ENCODE peak calls at places on chromosomes 16 and 17, in nine cellular contexts. O is BE2C, A is HFFc6, D is nephron progenitor cell, N is progenitor cell of endocrine pancreas, Q is heart right ventricle, U is sigmoid colon, J is WERI-Rb-1, T is HL-60. W is an unnamed sample.

GRCh38 chr17:30336369-30337171 is 2.7 kb upstream of the TMIGD1 start:
- DNase-seq in O (peak), A (peak), D (peak), N (no peak), Q (no peak), U (no peak), J (peak), T (peak), W (peak)

GRCh38 chr17:49779730-49780220 is 8.7 kb upstream of the KAT7 start:
- DNase-seq in O (peak), A (peak), D (no peak), N (no peak), Q (no peak), U (no peak), J (peak), T (peak), W (no peak)

GRCh38 chr17:80475949-80476876 is at the start of gene NPTX1:
- DNase-seq in O (no peak), A (no peak), D (peak), N (no peak), Q (no peak), U (no peak), J (peak), T (no peak), W (peak)

GRCh38 chr17:70819183-70819582 is 649.9 kb downstream of the KCNJ2 start:
- DNase-seq in O (no peak), A (no peak), D (no peak), N (no peak), Q (no peak), U (no peak), J (no peak), T (no peak), W (no peak)

GRCh38 chr16:54739381-54739780 is 191.3 kb upstream of the IRX5 start:
- DNase-seq in O (no peak), A (no peak), D (no peak), N (no peak), Q (no peak), U (no peak), J (no peak), T (no peak), W (no peak)

GRCh38 chr17:7750321-7750821 is 32.8 kb downstream of the DNAH2 start:
- DNase-seq in O (no peak), A (peak), D (no peak), N (no peak), Q (no peak), U (no peak), J (no peak), T (no peak), W (no peak)

GRCh38 chr17:74194682-74195081 is 8.8 kb upstream of the RPL38 start:
- DNase-seq in O (no peak), A (no peak), D (no peak), N (no peak), Q (no peak), U (no peak), J (peak), T (no peak), W (no peak)

GRCh38 chr16:47511882-47512281 is 50.8 kb downstream of the PHKB start:
- DNase-seq in O (no peak), A (no peak), D (no peak), N (no peak), Q (no peak), U (no peak), J (no peak), T (no peak), W (no peak)

GRCh38 chr16:66383551-66383950 is 17.1 kb downstream of the CDH5 start:
- DNase-seq in O (no peak), A (no peak), D (no peak), N (no peak), Q (no peak), U (peak), J (no peak), T (no peak), W (no peak)

GRCh38 chr17:57671546-57672204 is 73.4 kb downstream of the CCDC182 start:
- DNase-seq in O (peak), A (peak), D (peak), N (peak), Q (peak), U (peak), J (peak), T (peak), W (peak)

GRCh38 chr16:53545433-53545832 is 42.4 kb upstream of the AKTIP start:
- DNase-seq in O (no peak), A (no peak), D (no peak), N (no peak), Q (no peak), U (no peak), J (no peak), T (peak), W (no peak)

GRCh38 chr17:37696366-37696765 is 48.5 kb downstream of the HNF1B start:
- DNase-seq in O (no peak), A (no peak), D (no peak), N (no peak), Q (no peak), U (peak), J (no peak), T (no peak), W (no peak)

GRCh38 chr17:78826426-78826825 is 14.2 kb downstream of the USP36 start:
- DNase-seq in O (no peak), A (no peak), D (no peak), N (no peak), Q (no peak), U (peak), J (no peak), T (no peak), W (no peak)

GRCh38 chr16:47888142-47888541 is 267.7 kb downstream of the ABCC12 start:
- DNase-seq in O (no peak), A (peak), D (no peak), N (no peak), Q (no peak), U (no peak), J (no peak), T (no peak), W (no peak)

GRCh38 chr16:22386976-22387375 is 12.6 kb upstream of the CDR2 start:
- DNase-seq in O (no peak), A (peak), D (no peak), N (no peak), Q (no peak), U (no peak), J (no peak), T (no peak), W (no peak)

GRCh38 chr17:42266918-42267766 is 9.0 kb downstream of the STAT5B start:
- DNase-seq in O (no peak), A (peak), D (no peak), N (no peak), Q (no peak), U (peak), J (no peak), T (no peak), W (no peak)

GRCh38 chr17:46925185-46925858 is 2.4 kb downstream of the GOSR2 start:
- DNase-seq in O (no peak), A (no peak), D (no peak), N (no peak), Q (no peak), U (no peak), J (no peak), T (no peak), W (no peak)

GRCh38 chr17:47305302-47305923 is 18.3 kb upstream of the EFCAB13 start:
- DNase-seq in O (no peak), A (peak), D (no peak), N (no peak), Q (no peak), U (no peak), J (no peak), T (no peak), W (no peak)

GRCh38 chr17:60229189-60229802 is 79.5 kb downstream of the CA4 start:
- DNase-seq in O (no peak), A (peak), D (no peak), N (no peak), Q (no peak), U (no peak), J (no peak), T (no peak), W (no peak)
- TF ChIP-seq CTCF in O (peak), A (peak), D (no peak), N (no peak), Q (no peak), U (no peak), J (no peak), T (no peak), W (no peak)

GRCh38 chr16:57016831-57017230 is 27.5 kb downstream of the NLRC5 start:
- DNase-seq in O (no peak), A (no peak), D (no peak), N (no peak), Q (no peak), U (no peak), J (no peak), T (no peak), W (no peak)
- TF ChIP-seq CTCF in O (no peak), A (no peak), D (no peak), N (no peak), Q (no peak), U (no peak), J (no peak), T (no peak), W (no peak)

GRCh38 chr16:20334396-20334795 is 7.1 kb upstream of the GP2 start:
- DNase-seq in O (no peak), A (no peak), D (no peak), N (no peak), Q (no peak), U (no peak), J (no peak), T (no peak), W (no peak)

GRCh38 chr16:20333120-20333519 is 5.8 kb upstream of the GP2 start:
- DNase-seq in O (no peak), A (no peak), D (peak), N (no peak), Q (no peak), U (no peak), J (no peak), T (no peak), W (no peak)

GRCh38 chr16:20329392-20330138 is 2.3 kb upstream of the GP2 start:
- DNase-seq in O (no peak), A (no peak), D (no peak), N (no peak), Q (no peak), U (no peak), J (no peak), T (no peak), W (no peak)

GRCh38 chr16:20331635-20332034 is 4.3 kb upstream of the GP2 start:
- DNase-seq in O (no peak), A (no peak), D (no peak), N (no peak), Q (no peak), U (no peak), J (no peak), T (no peak), W (no peak)

DNA sequence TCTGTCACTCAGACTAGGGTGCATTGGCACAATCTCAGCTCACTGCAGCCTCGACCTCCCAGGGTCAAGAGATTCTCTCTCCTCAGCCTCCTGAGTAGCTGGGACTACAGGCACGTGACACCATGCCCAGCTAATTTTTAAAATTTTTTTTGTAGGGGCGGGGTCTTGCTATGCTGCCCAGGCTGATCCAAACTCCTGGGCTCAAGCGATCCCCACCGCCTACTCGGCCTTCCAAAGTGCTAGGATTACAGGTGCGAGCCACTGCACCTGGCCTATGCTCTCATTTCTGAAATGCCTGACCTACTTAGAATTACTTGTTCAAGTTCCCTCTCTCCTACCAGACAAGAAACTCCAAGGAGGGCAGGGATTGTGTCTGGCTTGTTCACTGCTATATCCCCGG is 5.1 kb upstream of the GP2 start:
- DNase-seq in O (no peak), A (no peak), D (no peak), N (no peak), Q (no peak), U (no peak), J (no peak), T (no peak), W (no peak)
- TF ChIP-seq CTCF in O (no peak), A (no peak), D (no peak), N (no peak), Q (no peak), U (no peak), J (no peak), T (no peak), W (no peak)

GRCh38 chr17:21493993-21494392 is 117.8 kb downstream of the KCNJ12 start:
- DNase-seq in O (no peak), A (no peak), D (no peak), N (no peak), Q (no peak), U (no peak), J (no peak), T (no peak), W (no peak)
- TF ChIP-seq CTCF in O (no peak), A (no peak), D (no peak), N (no peak), Q (no peak), U (no peak), J (no peak), T (no peak), W (no peak)

DNA sequence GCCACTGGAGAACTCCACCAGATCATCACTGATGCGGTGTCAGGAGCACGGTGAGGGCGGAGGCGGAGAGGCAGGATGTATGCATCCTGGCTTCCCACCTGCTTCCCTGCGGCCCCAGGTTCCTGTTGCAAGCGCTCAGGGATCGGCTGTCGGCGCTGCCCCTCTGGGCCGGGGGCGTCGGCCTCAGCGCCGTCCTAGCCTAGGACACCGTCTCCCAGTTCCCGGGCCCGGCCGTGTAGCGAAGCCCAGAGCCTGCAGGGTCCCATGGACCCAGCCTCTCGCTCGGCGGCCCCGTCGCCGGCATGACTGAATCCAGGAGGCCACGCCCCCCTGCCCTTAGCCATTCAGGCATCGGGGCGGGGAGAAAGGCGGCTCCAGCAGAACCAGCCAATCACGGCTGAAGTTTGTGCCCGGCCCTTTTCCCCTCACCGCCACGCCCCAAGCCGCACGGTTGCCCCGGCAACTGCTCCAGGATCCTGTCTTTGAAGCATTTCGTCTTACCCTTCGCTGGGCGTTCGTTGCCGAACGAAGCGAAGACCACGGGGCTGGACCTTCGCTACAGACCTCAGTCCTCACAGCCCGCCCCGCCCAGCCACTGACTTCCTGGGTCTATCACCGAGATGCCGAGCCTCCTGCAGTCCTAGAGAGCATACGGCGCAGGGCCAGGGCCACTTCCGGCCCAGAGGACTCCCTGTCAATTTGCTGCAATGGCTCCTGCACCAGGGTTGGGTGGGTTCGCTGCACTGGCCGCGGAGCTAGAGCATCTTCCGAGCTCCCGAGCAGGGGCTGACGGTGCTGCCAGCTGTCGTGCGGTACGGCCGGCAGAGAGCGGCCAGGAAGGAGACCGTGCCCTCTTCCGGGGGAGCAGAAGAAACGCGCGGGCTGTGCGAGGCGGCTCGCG is 10.6 kb upstream of the ZNF213 start:
- DNase-seq in O (peak), A (peak), D (peak), N (peak), Q (peak), U (peak), J (peak), T (peak), W (peak)
- TF ChIP-seq CTCF in O (no peak), A (peak), D (no peak), N (peak), Q (peak), U (no peak), J (peak), T (no peak), W (peak)

GRCh38 chr17:48468299-48468698 is 38.3 kb upstream of the SKAP1 start:
- DNase-seq in O (no peak), A (no peak), D (no peak), N (no peak), Q (no peak), U (no peak), J (no peak), T (no peak), W (no peak)

GRCh38 chr17:48471807-48472484 is 41.9 kb upstream of the SKAP1 start:
- DNase-seq in O (no peak), A (no peak), D (peak), N (no peak), Q (no peak), U (no peak), J (no peak), T (no peak), W (no peak)

GRCh38 chr17:48472485-48473281 is 42.7 kb upstream of the SKAP1 start:
- DNase-seq in O (no peak), A (peak), D (peak), N (no peak), Q (no peak), U (no peak), J (no peak), T (no peak), W (no peak)

GRCh38 chr17:48469227-48469626 is 39.2 kb upstream of the SKAP1 start:
- DNase-seq in O (no peak), A (no peak), D (no peak), N (no peak), Q (no peak), U (no peak), J (no peak), T (no peak), W (no peak)

GRCh38 chr17:48470388-48471034 is 40.5 kb upstream of the SKAP1 start:
- DNase-seq in O (no peak), A (peak), D (no peak), N (no peak), Q (no peak), U (no peak), J (no peak), T (no peak), W (no peak)
- TF ChIP-seq CTCF in O (no peak), A (peak), D (no peak), N (no peak), Q (no peak), U (no peak), J (no peak), T (no peak), W (no peak)

GRCh38 chr17:14805348-14805747 is 459.8 kb downstream of the PMP22 start:
- DNase-seq in O (no peak), A (no peak), D (no peak), N (no peak), Q (no peak), U (no peak), J (no peak), T (no peak), W (no peak)
- TF ChIP-seq CTCF in O (no peak), A (no peak), D (peak), N (no peak), Q (no peak), U (no peak), J (peak), T (no peak), W (no peak)

DNA sequence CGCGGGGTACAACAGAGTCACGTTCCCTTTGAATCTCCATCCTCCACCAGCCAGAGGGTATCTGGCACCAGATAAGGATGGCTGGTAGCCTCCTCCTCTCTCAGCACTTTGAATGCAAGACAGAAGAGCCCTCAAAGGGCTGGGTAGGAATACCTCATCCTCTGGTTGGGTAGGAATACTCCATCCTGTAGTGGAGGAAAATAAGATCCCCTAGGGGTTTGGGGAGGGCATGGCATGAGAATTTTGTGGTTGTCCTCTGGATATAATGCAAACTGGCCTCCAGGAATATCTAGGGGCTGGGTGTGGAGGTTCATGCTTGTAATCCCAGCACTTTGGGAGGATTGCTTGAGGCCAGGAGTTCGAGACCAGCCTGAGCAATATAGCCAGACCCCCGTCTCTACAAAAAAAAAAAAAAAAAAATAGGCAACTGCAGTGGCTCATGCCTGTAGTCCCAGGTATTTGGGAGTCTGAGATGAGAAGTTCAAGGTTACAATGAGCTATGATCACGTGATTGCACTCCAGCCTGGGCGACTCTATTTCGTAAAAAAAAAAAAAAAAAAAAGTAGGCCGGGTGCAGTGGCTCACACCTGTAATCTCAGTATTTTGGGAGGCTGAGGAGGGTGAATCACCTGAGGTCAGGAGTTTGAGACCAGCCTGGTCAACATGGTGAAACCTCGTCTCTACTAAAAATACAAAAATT is 2.7 kb downstream of the IGFBP4 start:
- DNase-seq in O (no peak), A (no peak), D (no peak), N (no peak), Q (no peak), U (no peak), J (no peak), T (no peak), W (no peak)
- TF ChIP-seq CTCF in O (peak), A (peak), D (no peak), N (peak), Q (no peak), U (no peak), J (no peak), T (no peak), W (no peak)